ENCODE peak calls at places on chromosomes 4 and X, in seven cellular contexts. C is HFF-Myc; J is activated CD8-positive, alpha-beta T cell treated with anti-CD3 and anti-CD28 coated beads for 36 hours; E is K562; T is tibial nerve; K is cardiac muscle cell; M is AG09309. O is an unnamed sample.

GRCh38 chrX:112677167-112677566 is 2.6 kb downstream of the LHFPL1 start:
- DNase-seq in K (no peak), T (no peak), C (no peak), E (no peak), M (no peak), J (no peak), O (no peak)

GRCh38 chrX:74419861-74420193 is 1.5 kb upstream of the SLC16A2 start:
- DNase-seq in M (no peak), E (no peak), K (peak), J (peak), T (no peak), C (no peak), O (peak)

GRCh38 chr4:133600008-133600407 is 450.9 kb downstream of the PCDH10 start:
- DNase-seq in C (no peak), J (no peak), T (no peak), E (no peak), K (no peak), M (no peak), O (no peak)

GRCh38 chr4:183746305-183747229 is 87.5 kb downstream of the TRAPPC11 start:
- DNase-seq in M (peak), T (no peak), K (no peak), C (no peak), E (no peak), J (no peak), O (no peak)

GRCh38 chrX:53239474-53239873 is 14.5 kb upstream of the KDM5C start:
- DNase-seq in K (no peak), J (peak), E (peak), C (no peak), M (no peak), T (no peak), O (peak)

GRCh38 chrX:5458300-5458699 is 770.4 kb downstream of the NLGN4X start:
- DNase-seq in J (no peak), K (peak), E (no peak), T (no peak), C (no peak), M (no peak), O (peak)

GRCh38 chr4:77701111-77701510 is 95.5 kb downstream of the CXCL13 start:
- DNase-seq in E (no peak), C (no peak), M (no peak), K (no peak), J (no peak), T (no peak), O (no peak)

GRCh38 chr4:119135721-119136121 is at the start of gene MYOZ2:
- DNase-seq in J (no peak), M (no peak), C (no peak), E (no peak), T (no peak), K (peak), O (no peak)

GRCh38 chrX:24369816-24370215 is 9.4 kb downstream of the SUPT20HL1 start:
- DNase-seq in J (no peak), K (no peak), T (no peak), C (no peak), E (no peak), M (no peak), O (no peak)

GRCh38 chr4:144591401-144591800 is 54.6 kb upstream of the HHIP start:
- DNase-seq in T (no peak), K (peak), C (peak), M (peak), J (no peak), E (no peak), O (no peak)

GRCh38 chrX:39648548-39649254 is 449.1 kb downstream of the BCOR start:
- DNase-seq in C (no peak), E (no peak), K (no peak), M (no peak), J (no peak), T (no peak), O (no peak)

GRCh38 chr4:99403380-99404194 is 31.6 kb downstream of the ADH7 start:
- DNase-seq in M (no peak), K (no peak), E (no peak), C (no peak), T (no peak), J (no peak), O (no peak)

GRCh38 chr4:119666653-119667091 is 38.1 kb upstream of the PDE5A start:
- DNase-seq in K (peak), M (no peak), E (no peak), J (no peak), T (no peak), C (no peak), O (no peak)

GRCh38 chr4:5952286-5953002 is 59.6 kb upstream of the CRMP1 start:
- DNase-seq in M (no peak), E (no peak), T (no peak), K (no peak), C (no peak), J (no peak), O (no peak)

GRCh38 chr4:16337936-16338335 is 111.7 kb upstream of the TAPT1 start:
- DNase-seq in T (no peak), K (no peak), M (no peak), J (peak), C (no peak), E (no peak), O (no peak)

GRCh38 chr4:184401397-184402171 is 72.8 kb downstream of the IRF2 start:
- DNase-seq in T (no peak), C (no peak), M (no peak), J (no peak), E (no peak), K (no peak), O (no peak)

GRCh38 chr4:180560896-180561295 is 1682.3 kb upstream of the TENM3 start:
- DNase-seq in M (no peak), T (no peak), J (no peak), C (no peak), E (no peak), K (no peak), O (no peak)

GRCh38 chr4:180558427-180558826 is 1684.8 kb upstream of the TENM3 start:
- DNase-seq in M (no peak), E (no peak), C (no peak), T (no peak), J (no peak), K (no peak), O (no peak)

GRCh38 chr4:180557348-180557747 is 1685.9 kb upstream of the TENM3 start:
- DNase-seq in M (no peak), K (no peak), C (no peak), E (no peak), T (no peak), J (no peak), O (no peak)
- TF ChIP-seq CTCF in M (no peak), K (no peak), C (no peak), E (no peak), T (no peak), J (peak), O (peak)

GRCh38 chr4:121900132-121900983 is 30.1 kb upstream of the BBS7 start:
- DNase-seq in J (peak), K (peak), M (peak), E (peak), C (peak), T (no peak), O (peak)
- TF ChIP-seq CTCF in J (peak), K (peak), M (peak), E (peak), C (peak), T (peak), O (peak)

GRCh38 chrX:80430826-80431501 is 10.7 kb downstream of the TENT5D start:
- DNase-seq in E (peak), C (no peak), M (no peak), T (no peak), K (no peak), J (peak), O (no peak)
- TF ChIP-seq CTCF in E (peak), C (no peak), M (peak), T (no peak), K (no peak), J (no peak), O (peak)

DNA sequence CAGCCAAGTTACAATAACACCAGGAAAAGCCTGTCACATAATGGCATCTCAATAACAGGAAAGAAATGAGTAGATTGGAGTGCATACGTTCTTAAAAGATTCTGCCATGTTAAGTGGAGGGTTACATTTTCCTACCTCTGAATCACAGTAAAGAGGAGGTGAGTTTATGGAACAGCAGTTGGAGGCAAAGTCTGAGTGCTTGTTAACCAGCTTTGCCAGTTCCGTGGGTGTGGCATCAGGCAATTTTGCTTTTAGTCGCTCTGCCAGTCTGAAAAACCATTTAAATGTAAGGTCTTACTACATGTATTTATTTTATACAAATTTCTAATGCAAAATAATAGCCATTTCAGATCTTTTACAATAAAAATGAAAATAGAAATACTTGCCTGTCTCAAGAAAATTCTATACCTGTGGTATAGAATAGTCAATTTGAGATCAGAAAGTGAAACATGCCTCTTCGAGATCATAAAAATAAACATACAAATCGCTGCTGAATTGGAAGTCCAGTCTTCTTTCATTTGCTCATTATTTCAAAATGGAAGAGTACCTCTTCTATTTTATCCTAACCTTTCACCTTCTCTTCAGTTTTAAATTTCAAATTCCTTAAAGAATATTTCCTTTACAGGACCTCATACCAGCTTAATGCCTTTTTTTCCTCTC is 31.4 kb downstream of the GC start:
- DNase-seq in T (no peak), E (no peak), J (no peak), K (no peak), C (no peak), M (no peak), O (no peak)
- TF ChIP-seq CTCF in T (no peak), E (no peak), J (no peak), K (no peak), C (no peak), M (no peak), O (no peak)